ENCODE peak calls at places on chromosome 1, in seven cellular contexts. L, S, N, I, U, M and K are unnamed samples.

GRCh38 chr1:15360681-15361080 is 49.0 kb upstream of the EFHD2 start:
- DNase-seq in N (no peak), I (no peak), L (no peak), M (no peak), U (no peak), S (no peak), K (no peak)

GRCh38 chr1:9128161-9128519 is 762 bp downstream of the GPR157 start:
- DNase-seq in M (no peak), U (peak), I (peak), N (no peak), S (peak), L (no peak), K (no peak)

GRCh38 chr1:115606305-115606704 is 35.5 kb upstream of the VANGL1 start:
- DNase-seq in U (no peak), L (no peak), M (no peak), S (peak), N (no peak), I (no peak), K (no peak)

GRCh38 chr1:56194911-56195310 is 384.5 kb downstream of the PLPP3 start:
- DNase-seq in N (no peak), S (no peak), I (no peak), L (no peak), U (no peak), M (no peak), K (no peak)

GRCh38 chr1:172449585-172450523 is 6.0 kb upstream of the PIGC start:
- DNase-seq in N (peak), I (peak), U (peak), L (peak), M (peak), S (peak), K (no peak)

GRCh38 chr1:147177611-147178370 is 5.5 kb upstream of the PRKAB2 start:
- DNase-seq in I (peak), M (no peak), N (no peak), S (no peak), L (peak), U (peak), K (no peak)

GRCh38 chr1:206674745-206675175 is 9.9 kb upstream of the MAPKAPK2 start:
- DNase-seq in S (peak), U (no peak), L (no peak), M (peak), N (no peak), I (no peak), K (no peak)

GRCh38 chr1:31944205-31945089 is 6.3 kb upstream of the PTP4A2 start:
- DNase-seq in M (peak), U (peak), L (peak), I (peak), S (no peak), N (peak), K (peak)

GRCh38 chr1:5067251-5067650 is 412.8 kb downstream of the AJAP1 start:
- DNase-seq in L (no peak), S (no peak), M (no peak), I (no peak), U (no peak), N (no peak), K (no peak)

GRCh38 chr1:26053718-26054572 is 8.0 kb upstream of the SLC30A2 start:
- DNase-seq in M (no peak), L (no peak), I (no peak), U (no peak), N (no peak), S (no peak), K (no peak)
- TF ChIP-seq CTCF in M (no peak), L (no peak), I (no peak), U (no peak), N (no peak), S (no peak), K (no peak)

GRCh38 chr1:18948048-18948912 is 8.2 kb downstream of the IFFO2 start:
- DNase-seq in N (no peak), U (no peak), L (peak), M (no peak), I (no peak), S (peak), K (no peak)

GRCh38 chr1:18950415-18951026 is 6.0 kb downstream of the IFFO2 start:
- DNase-seq in U (peak), S (peak), I (peak), M (no peak), N (peak), L (no peak), K (no peak)

GRCh38 chr1:18949689-18950414 is 6.6 kb downstream of the IFFO2 start:
- DNase-seq in I (peak), N (peak), M (no peak), L (peak), U (no peak), S (peak), K (no peak)

GRCh38 chr1:18947570-18947969 is 8.9 kb downstream of the IFFO2 start:
- DNase-seq in M (no peak), L (no peak), U (no peak), S (no peak), N (no peak), I (no peak), K (no peak)

GRCh38 chr1:18948913-18949688 is 7.4 kb downstream of the IFFO2 start:
- DNase-seq in U (peak), N (no peak), S (peak), I (peak), L (no peak), M (no peak), K (no peak)
- TF ChIP-seq CTCF in U (no peak), N (no peak), S (peak), I (peak), L (no peak), M (no peak), K (peak)

GRCh38 chr1:18114726-18115410 is 7.3 kb downstream of the IGSF21 start:
- DNase-seq in M (no peak), I (no peak), U (no peak), N (no peak), S (no peak), L (no peak), K (no peak)
- TF ChIP-seq CTCF in M (no peak), I (no peak), U (no peak), N (no peak), S (no peak), L (no peak), K (no peak)

GRCh38 chr1:17725811-17726582 is 29.1 kb upstream of the ACTL8 start:
- DNase-seq in M (no peak), N (no peak), I (no peak), S (no peak), U (no peak), L (no peak), K (no peak)

GRCh38 chr1:17724150-17724549 is 31.0 kb upstream of the ACTL8 start:
- DNase-seq in L (no peak), S (no peak), N (no peak), U (no peak), I (no peak), M (no peak), K (no peak)

GRCh38 chr1:17721444-17721843 is 33.7 kb upstream of the ACTL8 start:
- DNase-seq in L (no peak), I (no peak), N (no peak), S (no peak), M (no peak), U (no peak), K (no peak)

GRCh38 chr1:17725084-17725718 is 29.9 kb upstream of the ACTL8 start:
- DNase-seq in N (no peak), I (no peak), L (no peak), U (no peak), M (no peak), S (peak), K (no peak)

GRCh38 chr1:17723684-17724083 is 31.4 kb upstream of the ACTL8 start:
- DNase-seq in L (no peak), U (no peak), I (no peak), M (no peak), N (no peak), S (no peak), K (no peak)
- TF ChIP-seq CTCF in L (no peak), U (no peak), I (no peak), M (no peak), N (no peak), S (no peak), K (no peak)

DNA sequence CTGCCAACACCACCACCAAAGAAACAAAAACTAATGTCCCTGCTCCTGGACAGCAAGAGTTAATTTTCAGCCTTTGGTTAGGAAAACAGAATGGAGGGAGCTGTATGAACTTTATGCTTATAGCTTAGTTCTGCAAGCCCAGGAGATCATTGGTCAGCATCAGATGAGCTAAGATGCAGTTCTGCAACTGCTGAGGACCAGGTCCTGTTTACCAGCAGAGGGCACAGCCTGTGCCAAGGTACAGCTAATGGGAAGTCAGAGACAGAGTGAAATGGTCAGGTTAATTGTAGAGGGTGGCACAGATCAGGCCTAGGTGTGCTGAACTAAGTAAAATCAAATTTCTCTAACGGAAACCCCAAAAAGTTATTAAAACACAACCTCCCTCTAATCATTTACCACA is 161.3 kb downstream of the ROR1 start:
- DNase-seq in S (peak), U (no peak), I (no peak), N (no peak), L (no peak), M (no peak), K (no peak)
- TF ChIP-seq CTCF in S (peak), U (peak), I (no peak), N (peak), L (no peak), M (no peak), K (no peak)

GRCh38 chr1:220089650-220090556 is at the start of gene BPNT1:
- DNase-seq in L (peak), U (peak), N (peak), S (peak), I (peak), M (peak), K (peak)
- TF ChIP-seq CTCF in L (no peak), U (no peak), N (no peak), S (no peak), I (no peak), M (no peak), K (no peak)

GRCh38 chr1:74771913-74772515 is 39.1 kb downstream of the TYW3 start:
- DNase-seq in S (peak), N (no peak), L (peak), M (no peak), U (no peak), I (peak), K (no peak)
- TF ChIP-seq CTCF in S (peak), N (peak), L (peak), M (peak), U (peak), I (peak), K (peak)